ENCODE peak calls at places on chromosomes 13 and 19, in eight cellular contexts. One of them, this sample, is unnamed.

GRCh38 chr13:24502567-24503375 is 9.8 kb downstream of the PARP4 start:
- DNase-seq in GM12865: no peak
- DNase-seq in stimulated activated naive CD8-positive, alpha-beta T cell treated with anti-CD3 and anti-CD28 coated beads, Interleukin-15, Interleukin-2, amounts not matched to agents 100 U/mL and 50 U/mL, for 24 hours: no peak
- DNase-seq in WERI-Rb-1: no peak
- DNase-seq in left cardiac atrium: peak; percentile 46
- DNase-seq in stimulated activated CD4-positive, alpha-beta T cell treated with anti-CD3 and anti-CD28 coated beads, Interleukin-2, amount 100 ng/mL, for 48 hours: no peak
- DNase-seq in EL: peak; percentile 75
- DNase-seq in NCI-H1417: no peak
- DNase-seq in this sample: peak; percentile 7

GRCh38 chr13:42328672-42329071 is 56.7 kb downstream of the AKAP11 start:
- DNase-seq in stimulated activated naive CD8-positive, alpha-beta T cell treated with anti-CD3 and anti-CD28 coated beads, Interleukin-15, Interleukin-2, amounts not matched to agents 100 U/mL and 50 U/mL, for 24 hours: no peak
- DNase-seq in left cardiac atrium: no peak
- DNase-seq in stimulated activated CD4-positive, alpha-beta T cell treated with anti-CD3 and anti-CD28 coated beads, Interleukin-2, amount 100 ng/mL, for 48 hours: no peak
- DNase-seq in NCI-H1417: no peak
- DNase-seq in GM12865: peak; percentile 48
- DNase-seq in EL: no peak
- DNase-seq in WERI-Rb-1: no peak
- DNase-seq in this sample: no peak

GRCh38 chr19:51531349-51532315 is at the start of gene SIGLEC6:
- DNase-seq in GM12865: peak; percentile 78
- DNase-seq in stimulated activated CD4-positive, alpha-beta T cell treated with anti-CD3 and anti-CD28 coated beads, Interleukin-2, amount 100 ng/mL, for 48 hours: no peak
- DNase-seq in EL: no peak
- DNase-seq in stimulated activated naive CD8-positive, alpha-beta T cell treated with anti-CD3 and anti-CD28 coated beads, Interleukin-15, Interleukin-2, amounts not matched to agents 100 U/mL and 50 U/mL, for 24 hours: peak; percentile 42
- DNase-seq in NCI-H1417: no peak
- DNase-seq in WERI-Rb-1: no peak
- DNase-seq in left cardiac atrium: peak; percentile 55
- DNase-seq in this sample: no peak

GRCh38 chr13:70950664-70951063 is 842.4 kb upstream of the KLHL1 start:
- DNase-seq in stimulated activated naive CD8-positive, alpha-beta T cell treated with anti-CD3 and anti-CD28 coated beads, Interleukin-15, Interleukin-2, amounts not matched to agents 100 U/mL and 50 U/mL, for 24 hours: no peak
- DNase-seq in WERI-Rb-1: no peak
- DNase-seq in stimulated activated CD4-positive, alpha-beta T cell treated with anti-CD3 and anti-CD28 coated beads, Interleukin-2, amount 100 ng/mL, for 48 hours: no peak
- DNase-seq in EL: no peak
- DNase-seq in NCI-H1417: no peak
- DNase-seq in left cardiac atrium: no peak
- DNase-seq in GM12865: no peak
- DNase-seq in this sample: no peak

GRCh38 chr19:33905937-33906577 is 109.4 kb downstream of the KCTD15 start:
- DNase-seq in NCI-H1417: no peak
- DNase-seq in EL: peak; percentile 12
- DNase-seq in stimulated activated CD4-positive, alpha-beta T cell treated with anti-CD3 and anti-CD28 coated beads, Interleukin-2, amount 100 ng/mL, for 48 hours: no peak
- DNase-seq in WERI-Rb-1: no peak
- DNase-seq in left cardiac atrium: peak; percentile 88
- DNase-seq in GM12865: peak; percentile 12
- DNase-seq in stimulated activated naive CD8-positive, alpha-beta T cell treated with anti-CD3 and anti-CD28 coated beads, Interleukin-15, Interleukin-2, amounts not matched to agents 100 U/mL and 50 U/mL, for 24 hours: peak; percentile 15
- DNase-seq in this sample: no peak

GRCh38 chr19:615619-616018 is 17.7 kb downstream of the POLRMT start:
- DNase-seq in stimulated activated naive CD8-positive, alpha-beta T cell treated with anti-CD3 and anti-CD28 coated beads, Interleukin-15, Interleukin-2, amounts not matched to agents 100 U/mL and 50 U/mL, for 24 hours: no peak
- DNase-seq in GM12865: no peak
- DNase-seq in stimulated activated CD4-positive, alpha-beta T cell treated with anti-CD3 and anti-CD28 coated beads, Interleukin-2, amount 100 ng/mL, for 48 hours: no peak
- DNase-seq in EL: peak; percentile 19
- DNase-seq in left cardiac atrium: no peak
- DNase-seq in WERI-Rb-1: no peak
- DNase-seq in NCI-H1417: no peak
- DNase-seq in this sample: no peak

GRCh38 chr13:110713981-110714797 is 689 bp downstream of the ING1 start:
- DNase-seq in NCI-H1417: peak; percentile 63
- DNase-seq in stimulated activated CD4-positive, alpha-beta T cell treated with anti-CD3 and anti-CD28 coated beads, Interleukin-2, amount 100 ng/mL, for 48 hours: peak; percentile 44
- DNase-seq in stimulated activated naive CD8-positive, alpha-beta T cell treated with anti-CD3 and anti-CD28 coated beads, Interleukin-15, Interleukin-2, amounts not matched to agents 100 U/mL and 50 U/mL, for 24 hours: peak; percentile 75
- DNase-seq in WERI-Rb-1: peak; percentile 67
- DNase-seq in GM12865: peak; percentile 84
- DNase-seq in EL: peak; percentile 48
- DNase-seq in left cardiac atrium: peak; percentile 54
- DNase-seq in this sample: peak; percentile 43

GRCh38 chr19:49272204-49272603 is 52.8 kb downstream of the SLC6A16 start:
- DNase-seq in stimulated activated naive CD8-positive, alpha-beta T cell treated with anti-CD3 and anti-CD28 coated beads, Interleukin-15, Interleukin-2, amounts not matched to agents 100 U/mL and 50 U/mL, for 24 hours: no peak
- DNase-seq in NCI-H1417: no peak
- DNase-seq in GM12865: no peak
- DNase-seq in WERI-Rb-1: no peak
- DNase-seq in left cardiac atrium: no peak
- DNase-seq in EL: peak; percentile 46
- DNase-seq in stimulated activated CD4-positive, alpha-beta T cell treated with anti-CD3 and anti-CD28 coated beads, Interleukin-2, amount 100 ng/mL, for 48 hours: no peak
- DNase-seq in this sample: no peak